ENCODE peak calls at places on chromosomes 2 and 18, in seven cellular contexts. L, A, D, Y, R, I and G are unnamed samples.

GRCh38 chr18:54689319-54689718 is 98.3 kb downstream of the DYNAP start:
- DNase-seq in L (no peak), A (no peak), D (no peak), Y (no peak), R (no peak), I (no peak), G (no peak)

GRCh38 chr2:162379719-162380580 is 36.0 kb downstream of the GCA start:
- DNase-seq in L (no peak), A (no peak), D (no peak), Y (no peak), R (no peak), I (no peak), G (no peak)

GRCh38 chr2:109527079-109527478 is 86.7 kb downstream of the SEPTIN10 start:
- DNase-seq in L (no peak), A (no peak), D (no peak), Y (no peak), R (no peak), I (no peak), G (no peak)

GRCh38 chr2:215828528-215829184 is 184.7 kb downstream of the MREG start:
- DNase-seq in L (no peak), A (peak; percentile 56), D (peak; percentile 83), Y (peak; percentile 89), R (peak; percentile 61), I (no peak), G (no peak)

GRCh38 chr18:64810354-64810753 is 661.5 kb upstream of the LINC00305 start:
- DNase-seq in L (no peak), A (no peak), D (no peak), Y (no peak), R (no peak), I (no peak), G (no peak)

GRCh38 chr18:62030091-62030985 is 137.5 kb upstream of the RNF152 start:
- DNase-seq in L (no peak), A (peak; percentile 50), D (no peak), Y (no peak), R (no peak), I (no peak), G (no peak)

GRCh38 chr2:172280820-172281454 is 146.4 kb upstream of the ITGA6 start:
- DNase-seq in L (no peak), A (no peak), D (no peak), Y (no peak), R (no peak), I (no peak), G (no peak)

GRCh38 chr2:205461169-205461568 is 221.1 kb upstream of the NRP2 start:
- DNase-seq in L (no peak), A (no peak), D (no peak), Y (no peak), R (no peak), I (no peak), G (no peak)

GRCh38 chr2:127479219-127479825 is 47.0 kb downstream of the IWS1 start:
- DNase-seq in L (peak; percentile 23), A (peak; percentile 68), D (peak; percentile 72), Y (peak; percentile 90), R (peak; percentile 12), I (no peak), G (peak; percentile 14)